ENCODE peak calls at places on chromosome 15, in five cellular contexts. A is A673, Z is tibial artery, O is dorsolateral prefrontal cortex, B is astrocyte. W is an unnamed sample.

GRCh38 chr15:47887181-47887580 is 169.9 kb downstream of the SEMA6D start:
- DNase-seq in A (peak; percentile 14), Z (no peak), O (no peak), B (no peak), W (no peak)

GRCh38 chr15:29090617-29091466 is 178.8 kb downstream of the NSMCE3 start:
- DNase-seq in A (peak; percentile 55), Z (no peak), O (no peak), B (no peak), W (peak; percentile 41)

GRCh38 chr15:66729339-66729951 is 27.4 kb downstream of the SMAD6 start:
- DNase-seq in A (no peak), Z (no peak), O (no peak), B (peak; percentile 51), W (no peak)

GRCh38 chr15:39140060-39140604 is 440.7 kb upstream of the THBS1 start:
- DNase-seq in A (no peak), Z (no peak), O (no peak), B (peak; percentile 97), W (no peak)

GRCh38 chr15:68186671-68187397 is 18.3 kb downstream of the CALML4 start:
- DNase-seq in A (peak; percentile 35), Z (no peak), O (no peak), B (peak; percentile 69), W (peak; percentile 41)

GRCh38 chr15:70023064-70023768 is 74.5 kb downstream of the TLE3 start:
- DNase-seq in A (peak; percentile 54), Z (peak; percentile 44), O (no peak), B (peak; percentile 92), W (peak; percentile 90)

GRCh38 chr15:44397869-44398268 is 29.6 kb upstream of the CTDSPL2 start:
- DNase-seq in A (no peak), Z (no peak), O (no peak), B (no peak), W (no peak)

GRCh38 chr15:76342382-76343201 is 6.0 kb downstream of the ISL2 start:
- DNase-seq in A (no peak), Z (no peak), O (no peak), B (no peak), W (no peak)

GRCh38 chr15:38688761-38689160 is 124.1 kb upstream of the RASGRP1 start:
- DNase-seq in A (no peak), Z (no peak), O (no peak), B (no peak), W (no peak)

GRCh38 chr15:71443538-71443937 is 328.3 kb downstream of the THSD4 start:
- DNase-seq in A (peak; percentile 55), Z (no peak), O (peak; percentile 57), B (no peak), W (peak; percentile 25)

GRCh38 chr15:64019764-64020163 is 26.5 kb downstream of the DAPK2 start:
- DNase-seq in A (no peak), Z (no peak), O (no peak), B (no peak), W (no peak)

GRCh38 chr15:62545392-62546227 is 380.5 kb upstream of the C2CD4B start:
- DNase-seq in A (peak; percentile 67), Z (peak; percentile 80), O (peak; percentile 61), B (peak; percentile 66), W (no peak)

GRCh38 chr15:62539236-62539635 is 374.2 kb upstream of the C2CD4B start:
- DNase-seq in A (no peak), Z (no peak), O (no peak), B (no peak), W (no peak)

GRCh38 chr15:62544446-62544845 is 379.4 kb upstream of the C2CD4B start:
- DNase-seq in A (no peak), Z (no peak), O (no peak), B (no peak), W (no peak)

DNA sequence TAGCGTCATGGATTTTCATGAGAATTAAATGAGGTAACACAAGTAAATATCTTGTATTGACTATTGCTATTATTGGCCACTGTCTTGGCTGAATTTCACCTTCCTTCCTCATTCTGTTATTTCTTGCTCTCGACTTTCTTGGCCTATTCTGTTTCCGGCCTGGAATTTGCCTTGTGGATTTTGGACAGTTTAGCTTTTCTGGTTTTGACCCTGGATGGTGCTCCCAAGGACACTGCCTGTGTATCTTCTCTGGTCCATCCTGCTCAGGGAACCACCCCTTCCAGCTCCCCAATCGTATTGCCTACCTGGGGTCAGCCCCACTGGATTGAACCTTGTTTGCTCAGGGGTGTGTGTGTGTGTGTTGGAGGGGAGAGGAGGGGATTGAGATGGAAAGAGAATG is 376.2 kb upstream of the C2CD4B start:
- DNase-seq in A (no peak), Z (no peak), O (no peak), B (no peak), W (no peak)
- H3K27ac ChIP-seq in A (no peak overlapping the region), Z (peak overlapping the region; percentile 19), O (no peak overlapping the region), B (no peak overlapping the region), W (no peak overlapping the region)

GRCh38 chr15:60392601-60392985 is 5.2 kb downstream of the ANXA2 start:
- DNase-seq in A (peak; percentile 76), Z (no peak), O (no peak), B (peak; percentile 84), W (peak; percentile 70)

GRCh38 chr15:60390231-60390630 is 7.6 kb downstream of the ANXA2 start:
- DNase-seq in A (no peak), Z (no peak), O (no peak), B (no peak), W (no peak)

GRCh38 chr15:60392986-60393811 is 4.6 kb downstream of the ANXA2 start:
- DNase-seq in A (peak; percentile 93), Z (peak; percentile 87), O (peak; percentile 49), B (peak; percentile 98), W (peak; percentile 93)

GRCh38 chr15:60390931-60391501 is 6.8 kb downstream of the ANXA2 start:
- DNase-seq in A (peak; percentile 90), Z (peak; percentile 79), O (no peak), B (peak; percentile 91), W (peak; percentile 80)

DNA sequence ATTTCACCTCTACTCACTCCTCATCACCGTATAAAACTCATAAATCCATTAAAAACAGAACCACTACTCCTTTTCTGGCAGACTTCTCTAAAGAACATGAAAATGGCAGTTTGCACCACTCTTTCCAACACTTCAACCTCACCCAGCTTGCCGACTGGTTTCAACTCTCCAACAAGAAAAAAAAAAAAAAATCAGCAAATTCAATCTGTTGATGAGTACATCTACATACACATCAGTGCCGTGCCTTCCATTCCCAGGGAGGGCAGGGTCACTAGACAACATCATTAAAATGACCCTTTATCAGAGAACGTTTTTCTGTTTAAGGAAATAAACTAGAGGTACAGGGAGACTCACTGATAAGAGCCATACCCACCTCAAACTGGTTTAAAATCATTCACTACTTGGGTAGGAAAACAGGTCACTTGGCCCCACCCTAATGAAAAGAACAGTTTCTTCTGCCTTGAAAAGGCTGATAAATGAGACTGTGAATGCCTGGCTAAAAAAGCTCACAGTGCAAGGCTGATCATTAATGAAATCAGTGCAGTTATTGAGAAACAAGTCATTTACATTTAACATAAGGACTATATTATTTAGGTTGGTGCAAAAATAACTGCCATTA is 6.0 kb downstream of the ANXA2 start:
- DNase-seq in A (no peak), Z (no peak), O (no peak), B (no peak), W (no peak)
- H3K27ac ChIP-seq in A (peak overlapping the region; percentile 94), Z (peak overlapping the region; percentile 96), O (no peak overlapping the region), B (peak overlapping the region; percentile 98), W (peak overlapping the region; percentile 81)

GRCh38 chr15:33019354-33019981 is 175.0 kb downstream of the FMN1 start:
- DNase-seq in A (no peak), Z (no peak), O (no peak), B (no peak), W (no peak)

GRCh38 chr15:33013827-33014445 is 180.6 kb downstream of the FMN1 start:
- DNase-seq in A (peak; percentile 9), Z (no peak), O (no peak), B (peak; percentile 85), W (peak; percentile 86)

GRCh38 chr15:33011976-33012375 is 182.5 kb downstream of the FMN1 start:
- DNase-seq in A (no peak), Z (no peak), O (no peak), B (no peak), W (no peak)

GRCh38 chr15:33021806-33022389 is 172.6 kb downstream of the FMN1 start:
- DNase-seq in A (peak; percentile 66), Z (no peak), O (no peak), B (peak; percentile 34), W (peak; percentile 72)

DNA sequence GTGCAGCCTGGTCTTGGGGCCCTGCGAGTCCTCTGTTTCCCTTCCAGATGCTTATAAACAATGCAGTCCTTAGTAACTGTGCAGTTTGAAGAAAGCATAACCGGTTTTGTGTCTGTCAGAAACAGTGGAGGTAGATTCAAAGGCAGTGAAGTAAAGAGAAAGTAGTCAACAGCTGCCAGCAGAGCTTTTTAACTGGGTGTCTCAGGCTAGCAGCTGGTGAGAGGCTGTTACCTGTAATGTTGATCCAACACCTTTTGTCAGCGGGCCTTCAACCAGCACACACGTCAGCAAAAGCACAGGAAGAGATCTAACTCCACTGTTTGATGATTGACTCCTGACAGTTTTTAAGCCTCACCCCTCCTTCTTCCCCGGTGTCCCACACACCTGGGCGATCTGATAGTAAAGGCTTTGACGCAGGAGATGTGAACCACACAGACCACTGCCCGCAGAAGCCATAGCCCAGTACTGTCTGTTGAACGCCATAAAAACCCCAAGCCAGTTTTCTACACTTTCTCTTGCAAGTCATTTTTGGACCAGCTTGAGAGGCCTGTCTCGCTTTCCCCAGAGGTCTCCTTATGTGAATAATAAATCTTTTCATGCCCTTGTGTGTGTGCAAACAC is 178.0 kb downstream of the FMN1 start:
- DNase-seq in A (no peak), Z (no peak), O (no peak), B (no peak), W (no peak)
- H3K27ac ChIP-seq in A (no peak overlapping the region), Z (no peak overlapping the region), O (no peak overlapping the region), B (no peak overlapping the region), W (no peak overlapping the region)

GRCh38 chr15:58362262-58362922 is 69.4 kb upstream of the LIPC start:
- DNase-seq in A (no peak), Z (no peak), O (no peak), B (no peak), W (no peak)
- H3K27ac ChIP-seq in A (no peak overlapping the region), Z (no peak overlapping the region), O (no peak overlapping the region), B (no peak overlapping the region), W (no peak overlapping the region)

GRCh38 chr15:40338921-40339620 is 1.7 kb downstream of the CCDC9B start:
- DNase-seq in A (no peak), Z (peak; percentile 86), O (peak; percentile 78), B (peak; percentile 91), W (peak; percentile 90)
- H3K27ac ChIP-seq in A (peak overlapping the region; percentile 87), Z (peak overlapping the region; percentile 90), O (peak overlapping the region; percentile 98), B (peak overlapping the region; percentile 99), W (peak overlapping the region; percentile 99)

GRCh38 chr15:31464216-31465082 is 137.8 kb downstream of the KLF13 start:
- DNase-seq in A (no peak), Z (peak; percentile 38), O (no peak), B (no peak), W (no peak)

GRCh38 chr15:31461911-31462480 is 135.4 kb downstream of the KLF13 start:
- DNase-seq in A (no peak), Z (peak; percentile 37), O (no peak), B (no peak), W (no peak)

GRCh38 chr15:31463521-31464102 is 137.0 kb downstream of the KLF13 start:
- DNase-seq in A (no peak), Z (peak; percentile 37), O (no peak), B (no peak), W (no peak)

GRCh38 chr15:31467361-31467760 is 140.7 kb downstream of the KLF13 start:
- DNase-seq in A (no peak), Z (peak; percentile 28), O (no peak), B (no peak), W (no peak)

GRCh38 chr15:31465083-31465955 is 138.7 kb downstream of the KLF13 start:
- DNase-seq in A (no peak), Z (peak; percentile 53), O (no peak), B (no peak), W (peak; percentile 88)
- H3K27ac ChIP-seq in A (no peak overlapping the region), Z (no peak overlapping the region), O (no peak overlapping the region), B (no peak overlapping the region), W (peak overlapping the region; percentile 90)